ENCODE peak calls at places on chromosomes 12 and 14, in nine cellular contexts. Y is body of pancreas, A is SK-N-SH, C is suprapubic skin, W is hepatocyte, I is cardiac muscle cell, G is heart right ventricle, K is adrenal gland, F is lower lobe of right lung. P is an unnamed sample. For H3K9me3 and H3K4me1, the result is how much of the 10 kb centered on the place peaks cover.

GRCh38 chr12:57476162-57476992 is 3.3 kb downstream of the ARHGAP9 start:
- DNase-seq in I (no peak), W (no peak), C (no peak), F (peak), G (no peak), Y (no peak), K (no peak), A (no peak), P (no peak)

GRCh38 chr14:78142994-78143393 is 27.2 kb upstream of the NRXN3 start:
- DNase-seq in I (no peak), K (no peak), C (no peak), G (no peak), W (no peak), F (no peak), A (no peak), Y (no peak), P (no peak)

GRCh38 chr12:63844391-63845341 is at the start of gene SRGAP1:
- DNase-seq in W (peak), F (peak), K (peak), I (peak), C (peak), Y (peak), A (peak), G (peak), P (peak)

GRCh38 chr12:15858348-15858747 is 23.8 kb upstream of the STRAP start:
- DNase-seq in G (no peak), Y (no peak), F (no peak), C (no peak), W (no peak), I (no peak), K (no peak), A (no peak), P (no peak)

GRCh38 chr14:30994681-30995620 is 30.5 kb upstream of the AP4S1 start:
- DNase-seq in G (no peak), I (peak), K (no peak), A (no peak), W (no peak), C (no peak), F (no peak), Y (no peak), P (no peak)

GRCh38 chr14:69005432-69006148 is 26.5 kb upstream of the ACTN1 start:
- DNase-seq in I (peak), W (peak), G (peak), C (no peak), F (no peak), K (peak), A (peak), Y (peak), P (peak)

GRCh38 chr12:49777800-49778748 is 36.7 kb downstream of the TMBIM6 start:
- DNase-seq in I (peak), A (no peak), K (peak), Y (peak), C (no peak), F (peak), G (peak), W (peak), P (no peak)

GRCh38 chr12:114013601-114014345 is 47.6 kb upstream of the RBM19 start:
- DNase-seq in C (no peak), I (peak), W (peak), F (no peak), G (no peak), K (no peak), A (peak), Y (no peak), P (no peak)

GRCh38 chr14:100891051-100891450 is 12.5 kb downstream of the RTL1 start:
- DNase-seq in Y (peak), A (no peak), C (peak), W (no peak), K (peak), G (no peak), I (no peak), F (peak), P (no peak)

GRCh38 chr14:99072956-99073355 is 199.0 kb downstream of the BCL11B start:
- DNase-seq in W (no peak), I (no peak), Y (no peak), G (no peak), F (no peak), K (no peak), A (no peak), C (no peak), P (peak)

GRCh38 chr14:99072433-99072832 is 199.6 kb downstream of the BCL11B start:
- DNase-seq in F (no peak), Y (no peak), C (no peak), A (no peak), G (no peak), W (no peak), K (no peak), I (no peak), P (no peak)

GRCh38 chr14:99075771-99076370 is 196.1 kb downstream of the BCL11B start:
- DNase-seq in G (no peak), W (no peak), Y (no peak), C (no peak), F (no peak), I (no peak), K (no peak), A (no peak), P (peak)

GRCh38 chr14:99075061-99075460 is 196.9 kb downstream of the BCL11B start:
- DNase-seq in K (no peak), C (no peak), Y (no peak), G (no peak), W (no peak), I (no peak), F (no peak), A (no peak), P (peak)

DNA sequence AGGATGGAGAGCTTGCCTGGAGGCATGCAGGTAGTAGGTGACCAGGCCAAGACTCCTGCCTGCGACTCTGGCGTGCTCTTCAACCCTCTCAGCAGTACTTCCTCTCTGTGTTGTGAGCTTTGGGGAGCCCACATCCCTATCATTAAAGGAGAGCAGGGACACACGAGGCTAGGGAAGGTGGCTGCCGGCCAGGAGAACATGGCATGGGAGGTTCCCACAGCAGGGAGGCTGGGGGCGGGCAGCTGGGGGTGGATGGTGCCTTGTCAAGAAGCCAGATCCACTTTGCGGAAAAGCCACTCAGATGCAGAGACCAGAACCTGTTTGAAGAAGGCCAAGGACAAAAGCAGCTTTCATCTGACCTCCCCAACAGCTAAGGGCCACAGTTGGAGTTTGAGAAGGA is 198.6 kb downstream of the BCL11B start:
- DNase-seq in W (no peak), F (no peak), I (no peak), K (no peak), G (no peak), C (no peak), A (no peak), Y (no peak), P (no peak)
- TF ChIP-seq CTCF in W (no peak), F (no peak), I (no peak), K (no peak), G (no peak), C (no peak), A (no peak), Y (no peak), P (no peak)

DNA sequence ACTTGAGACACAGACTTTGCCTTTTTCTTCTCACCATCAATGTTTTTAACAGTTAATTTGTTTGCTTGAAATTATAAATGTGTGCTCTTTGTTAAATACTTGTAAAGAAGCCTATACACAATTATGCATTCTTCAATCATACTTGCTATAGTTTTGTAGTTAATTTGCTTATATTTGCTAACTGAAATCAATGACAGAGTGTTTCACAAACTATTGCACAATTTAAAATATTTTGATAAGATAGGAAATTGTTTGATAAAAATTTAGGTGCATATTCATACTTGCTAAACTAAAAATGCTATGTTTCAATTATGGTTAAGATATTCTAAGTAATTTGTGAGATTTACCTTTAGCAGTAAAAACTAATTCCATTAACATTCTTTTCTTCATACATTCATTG is 13.7 kb upstream of the OR4K5 start:
- DNase-seq in Y (no peak), F (no peak), C (no peak), W (no peak), I (no peak), G (no peak), A (no peak), K (no peak), P (no peak)
- H3K9me3 ChIP-seq in Y (under half), F (under half), C (under half), W (under half), I (under half), G (half or more), A (under half), K (under half), P (under half)

GRCh38 chr12:55930771-55931316 is at the start of gene DGKA:
- DNase-seq in G (peak), A (peak), K (no peak), W (peak), Y (no peak), F (peak), I (peak), C (no peak), P (no peak)

GRCh38 chr12:55933158-55933798 is 2.3 kb downstream of the DGKA start:
- DNase-seq in G (no peak), W (no peak), F (no peak), A (no peak), I (no peak), K (no peak), C (no peak), Y (no peak), P (no peak)

GRCh38 chr12:55932546-55932919 is 1.6 kb downstream of the DGKA start:
- DNase-seq in C (no peak), A (peak), K (no peak), W (no peak), I (peak), F (no peak), Y (no peak), G (no peak), P (no peak)

GRCh38 chr12:55931780-55932545 is 1.0 kb downstream of the DGKA start:
- DNase-seq in F (peak), Y (peak), K (peak), G (peak), A (peak), W (peak), I (peak), C (peak), P (no peak)

GRCh38 chr12:55931317-55931779 is 386 bp downstream of the DGKA start:
- DNase-seq in A (no peak), F (no peak), W (no peak), I (no peak), Y (peak), K (no peak), C (no peak), G (no peak), P (no peak)
- H3K4me1 ChIP-seq in A (under half), F (half or more), W (under half), I (under half), Y (under half), K (half or more), C (half or more), G (under half), P (half or more)

GRCh38 chr12:98154850-98155249 is 360.5 kb upstream of the TMPO start:
- DNase-seq in I (peak), Y (no peak), W (peak), K (no peak), A (peak), F (no peak), G (no peak), C (no peak), P (no peak)
- TF ChIP-seq CTCF in I (peak), Y (no peak), W (peak), K (no peak), A (peak), F (peak), G (peak), C (no peak), P (no peak)

DNA sequence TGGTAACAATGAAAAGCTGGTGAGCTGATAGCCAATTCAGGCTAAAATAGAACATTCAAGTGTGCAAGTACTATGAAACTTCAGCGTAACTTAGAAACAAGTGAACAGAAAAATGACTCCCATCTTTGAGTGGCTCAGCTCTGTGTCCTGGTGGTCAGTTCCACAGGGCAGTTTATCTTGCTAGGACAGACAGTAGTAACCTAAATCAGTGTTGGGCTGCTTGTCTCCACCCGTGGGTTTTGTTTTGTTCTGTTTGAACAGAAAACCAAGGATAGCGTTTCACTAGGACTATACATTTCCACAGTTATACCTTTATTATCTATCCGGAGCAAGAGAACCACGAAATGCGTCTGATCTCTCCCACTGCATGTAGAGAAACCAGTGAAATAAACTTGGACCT is 467.8 kb downstream of the EGLN3 start:
- DNase-seq in W (no peak), I (no peak), C (no peak), K (no peak), G (no peak), Y (no peak), F (no peak), A (no peak), P (no peak)
- H3K9me3 ChIP-seq in W (under half), I (under half), C (under half), K (under half), G (under half), Y (under half), F (under half), A (under half), P (under half)

GRCh38 chr14:73754911-73755360 is 40.8 kb upstream of the PNMA1 start:
- DNase-seq in A (peak), I (peak), K (peak), F (no peak), Y (no peak), C (no peak), W (peak), G (peak), P (no peak)
- H3K4me1 ChIP-seq in A (half or more), I (under half), K (half or more), F (half or more), Y (half or more), C (half or more), W (half or more), G (half or more), P (half or more)